ENCODE peak calls at places on chromosome 5, in eight cellular contexts. One of them, this sample, is unnamed.

GRCh38 chr5:94388773-94389514 is 229.5 kb downstream of the KIAA0825 start:
- DNase-seq in HEK293T: no peak
- DNase-seq in CD8-positive, alpha-beta T cell: no peak
- DNase-seq in cardiac fibroblast: no peak
- DNase-seq in heart right ventricle: no peak
- DNase-seq in renal cortical epithelial cell: no peak
- DNase-seq in T follicular helper cell: no peak
- DNase-seq in GM19239: no peak
- DNase-seq in this sample: no peak

GRCh38 chr5:37926732-37927131 is 86.9 kb upstream of the GDNF start:
- DNase-seq in HEK293T: no peak
- DNase-seq in CD8-positive, alpha-beta T cell: no peak
- DNase-seq in cardiac fibroblast: peak
- DNase-seq in heart right ventricle: no peak
- DNase-seq in renal cortical epithelial cell: no peak
- DNase-seq in T follicular helper cell: no peak
- DNase-seq in GM19239: no peak
- DNase-seq in this sample: no peak

GRCh38 chr5:180803181-180804128 is 849 bp upstream of the MGAT1 start:
- DNase-seq in HEK293T: no peak
- DNase-seq in CD8-positive, alpha-beta T cell: peak
- DNase-seq in cardiac fibroblast: peak
- DNase-seq in heart right ventricle: peak
- DNase-seq in renal cortical epithelial cell: no peak
- DNase-seq in T follicular helper cell: peak
- DNase-seq in GM19239: peak
- DNase-seq in this sample: no peak

GRCh38 chr5:168978015-168978414 is 322.9 kb downstream of the SLIT3 start:
- DNase-seq in HEK293T: no peak
- DNase-seq in CD8-positive, alpha-beta T cell: no peak
- DNase-seq in cardiac fibroblast: peak
- DNase-seq in heart right ventricle: no peak
- DNase-seq in renal cortical epithelial cell: peak
- DNase-seq in T follicular helper cell: no peak
- DNase-seq in GM19239: no peak
- DNase-seq in this sample: peak

GRCh38 chr5:40879163-40879942 is 29.9 kb upstream of the C7 start:
- DNase-seq in HEK293T: peak
- DNase-seq in CD8-positive, alpha-beta T cell: no peak
- DNase-seq in cardiac fibroblast: peak
- DNase-seq in heart right ventricle: no peak
- DNase-seq in renal cortical epithelial cell: peak
- DNase-seq in T follicular helper cell: no peak
- DNase-seq in GM19239: no peak
- DNase-seq in this sample: peak

GRCh38 chr5:33850100-33850594 is 41.6 kb downstream of the ADAMTS12 start:
- DNase-seq in HEK293T: no peak
- DNase-seq in CD8-positive, alpha-beta T cell: no peak
- DNase-seq in cardiac fibroblast: peak
- DNase-seq in heart right ventricle: no peak
- DNase-seq in renal cortical epithelial cell: peak
- DNase-seq in T follicular helper cell: no peak
- DNase-seq in GM19239: peak
- DNase-seq in this sample: peak

GRCh38 chr5:174721522-174722432 is 2.6 kb upstream of the MSX2 start:
- DNase-seq in HEK293T: no peak
- DNase-seq in CD8-positive, alpha-beta T cell: no peak
- DNase-seq in cardiac fibroblast: no peak
- DNase-seq in heart right ventricle: no peak
- DNase-seq in renal cortical epithelial cell: no peak
- DNase-seq in T follicular helper cell: no peak
- DNase-seq in GM19239: no peak
- DNase-seq in this sample: no peak

GRCh38 chr5:43802651-43803050 is 199.7 kb downstream of the NNT start:
- DNase-seq in HEK293T: no peak
- DNase-seq in CD8-positive, alpha-beta T cell: no peak
- DNase-seq in cardiac fibroblast: no peak
- DNase-seq in heart right ventricle: no peak
- DNase-seq in renal cortical epithelial cell: no peak
- DNase-seq in T follicular helper cell: no peak
- DNase-seq in GM19239: no peak
- DNase-seq in this sample: no peak

GRCh38 chr5:110658006-110658405 is 68.5 kb downstream of the TMEM232 start:
- DNase-seq in HEK293T: no peak
- DNase-seq in CD8-positive, alpha-beta T cell: no peak
- DNase-seq in cardiac fibroblast: no peak
- DNase-seq in heart right ventricle: no peak
- DNase-seq in renal cortical epithelial cell: no peak
- DNase-seq in T follicular helper cell: no peak
- DNase-seq in GM19239: no peak
- DNase-seq in this sample: no peak

This sample was measured in kidney glomerular epithelial cell.